ENCODE peak calls at places on chromosome 12, in six cellular contexts. Y is dorsolateral prefrontal cortex, N is C1 segment of cervical spinal cord, W is GM06990, U is T-cell, K is iPS DF 6.9. C is an unnamed sample.

GRCh38 chr12:46404225-46404631 is 31.7 kb upstream of the SLC38A2 start:
- DNase-seq in Y (no peak), N (no peak), W (peak; percentile 30), U (no peak), K (no peak), C (peak; percentile 59)

GRCh38 chr12:25377475-25378179 is 126.9 kb upstream of the KRAS start:
- DNase-seq in Y (no peak), N (no peak), W (no peak), U (peak; percentile 28), K (no peak), C (peak; percentile 48)

GRCh38 chr12:122106891-122107660 is 28.5 kb downstream of the MLXIP start:
- DNase-seq in Y (peak; percentile 76), N (no peak), W (no peak), U (no peak), K (no peak), C (peak; percentile 37)

GRCh38 chr12:107560194-107560905 is 125.2 kb upstream of the PWP1 start:
- DNase-seq in Y (no peak), N (no peak), W (no peak), U (no peak), K (no peak), C (no peak)

GRCh38 chr12:132266802-132267201 is 62.6 kb downstream of the GALNT9 start:
- DNase-seq in Y (no peak), N (no peak), W (no peak), U (no peak), K (no peak), C (no peak)

GRCh38 chr12:1933342-1933992 is 15.0 kb upstream of the CACNA2D4 start:
- DNase-seq in Y (no peak), N (no peak), W (peak; percentile 65), U (no peak), K (no peak), C (peak; percentile 77)

GRCh38 chr12:23750923-23751322 is 198.5 kb downstream of the SOX5 start:
- DNase-seq in Y (no peak), N (no peak), W (no peak), U (no peak), K (no peak), C (peak; percentile 45)

GRCh38 chr12:9895215-9895971 is 14.1 kb downstream of the KLRF2 start:
- DNase-seq in Y (no peak), N (no peak), W (no peak), U (no peak), K (no peak), C (no peak)

GRCh38 chr12:6211421-6211869 is 11.2 kb downstream of the CD9 start:
- DNase-seq in Y (no peak), N (no peak), W (no peak), U (no peak), K (no peak), C (peak; percentile 95)

GRCh38 chr12:14962797-14963196 is 1.4 kb upstream of the ARHGDIB start:
- DNase-seq in Y (no peak), N (no peak), W (no peak), U (no peak), K (no peak), C (no peak)

GRCh38 chr12:112524676-112525425 is 106.1 kb downstream of the PTPN11 start:
- DNase-seq in Y (no peak), N (no peak), W (no peak), U (no peak), K (no peak), C (peak; percentile 37)

GRCh38 chr12:111581434-111582132 is 17.5 kb downstream of the ATXN2 start:
- DNase-seq in Y (no peak), N (no peak), W (no peak), U (no peak), K (no peak), C (no peak)

GRCh38 chr12:182381-182883 is 31.5 kb downstream of the SLC6A12 start:
- DNase-seq in Y (no peak), N (no peak), W (no peak), U (no peak), K (no peak), C (peak; percentile 70)

GRCh38 chr12:55830601-55831406 is 1.4 kb upstream of the DNAJC14 start:
- DNase-seq in Y (peak; percentile 83), N (peak; percentile 81), W (peak; percentile 76), U (peak; percentile 43), K (no peak), C (peak; percentile 81)

GRCh38 chr12:62335801-62336200 is 75.6 kb downstream of the USP15 start:
- DNase-seq in Y (no peak), N (no peak), W (no peak), U (no peak), K (no peak), C (no peak)

GRCh38 chr12:78696267-78696666 is 168.3 kb upstream of the SYT1 start:
- DNase-seq in Y (no peak), N (no peak), W (no peak), U (no peak), K (no peak), C (no peak)